ENCODE peak calls at places on chromosomes 2 and 18, in seven cellular contexts. T is GM23338, F is bronchial epithelial cell, W is gastrocnemius medialis, Z is kidney, E is psoas muscle, N is fibroblast of lung. K is an unnamed sample.

GRCh38 chr18:66439670-66440069 is 164.2 kb downstream of the CDH19 start:
- DNase-seq in F (no peak), W (no peak), T (no peak), Z (peak; percentile 59), N (no peak), E (peak; percentile 27), K (no peak)

GRCh38 chr2:67366832-67367412 is 30.2 kb upstream of the ETAA1 start:
- DNase-seq in Z (no peak), T (no peak), N (no peak), E (no peak), W (no peak), F (no peak), K (no peak)

GRCh38 chr2:159891917-159892691 is 94.1 kb upstream of the CD302 start:
- DNase-seq in T (peak; percentile 46), E (no peak), Z (no peak), W (no peak), N (peak; percentile 26), F (peak; percentile 87), K (no peak)

GRCh38 chr2:68074050-68074449 is 11.2 kb upstream of the C1D start:
- DNase-seq in F (no peak), E (no peak), W (no peak), N (no peak), Z (no peak), T (no peak), K (no peak)

GRCh38 chr2:207083361-207084080 is 82.2 kb downstream of the KLF7 start:
- DNase-seq in W (no peak), N (no peak), Z (no peak), E (no peak), T (no peak), F (no peak), K (no peak)

GRCh38 chr2:230900336-230900995 is 24.6 kb downstream of the GPR55 start:
- DNase-seq in T (no peak), N (no peak), F (no peak), Z (no peak), E (no peak), W (no peak), K (no peak)

GRCh38 chr2:109185338-109185737 is 56.3 kb downstream of the SH3RF3 start:
- DNase-seq in F (peak; percentile 33), Z (peak; percentile 39), T (no peak), E (peak; percentile 83), N (peak; percentile 74), W (peak; percentile 92), K (peak; percentile 32)

GRCh38 chr2:74261204-74261864 is 62.9 kb downstream of the MTHFD2 start:
- DNase-seq in Z (no peak), F (peak; percentile 32), E (no peak), T (peak; percentile 86), W (no peak), N (peak; percentile 37), K (peak; percentile 21)

GRCh38 chr2:97676620-97677019 is 7.1 kb downstream of the C2orf92 start:
- DNase-seq in E (no peak), N (no peak), Z (no peak), W (no peak), T (no peak), F (no peak), K (no peak)

GRCh38 chr18:10563886-10564285 is 38.1 kb downstream of the NAPG start:
- DNase-seq in T (no peak), W (peak; percentile 36), Z (peak; percentile 86), N (no peak), E (no peak), F (peak; percentile 39), K (no peak)

GRCh38 chr2:110101280-110101844 is 14.3 kb downstream of the MALL start:
- DNase-seq in E (peak; percentile 96), F (peak; percentile 99), Z (peak; percentile 99), W (peak; percentile 84), T (peak; percentile 14), N (peak; percentile 100), K (peak; percentile 85)

GRCh38 chr2:64342195-64343099 is 111.5 kb upstream of the LGALSL start:
- DNase-seq in T (no peak), W (no peak), F (peak; percentile 58), N (no peak), Z (no peak), E (no peak), K (no peak)

GRCh38 chr2:171134624-171135230 is 26.0 kb downstream of the TLK1 start:
- DNase-seq in Z (no peak), E (no peak), N (no peak), W (no peak), F (no peak), T (no peak), K (no peak)

GRCh38 chr2:54839526-54840255 is 116.2 kb downstream of the EML6 start:
- DNase-seq in N (no peak), F (no peak), E (no peak), T (no peak), W (no peak), Z (no peak), K (no peak)

GRCh38 chr2:240567872-240568677 is at the start of gene RNPEPL1:
- DNase-seq in Z (peak; percentile 85), T (peak; percentile 60), E (peak; percentile 71), W (peak; percentile 19), F (peak; percentile 30), N (peak; percentile 20), K (peak; percentile 28)

GRCh38 chr18:62736077-62736476 is 20.7 kb downstream of the PHLPP1 start:
- DNase-seq in Z (no peak), F (no peak), W (no peak), N (no peak), T (no peak), E (no peak), K (no peak)

GRCh38 chr2:79723830-79724229 is 211.0 kb downstream of the CTNNA2 start:
- DNase-seq in N (peak; percentile 81), W (no peak), E (no peak), Z (no peak), F (peak; percentile 60), T (no peak), K (no peak)

GRCh38 chr2:231018184-231018583 is 19.1 kb upstream of the C2orf72 start:
- DNase-seq in W (no peak), Z (no peak), N (no peak), F (no peak), E (no peak), T (no peak), K (no peak)

GRCh38 chr2:122703676-122704075 is 948.2 kb downstream of the TSN start:
- DNase-seq in T (no peak), W (no peak), Z (no peak), F (no peak), E (no peak), N (no peak), K (no peak)

DNA sequence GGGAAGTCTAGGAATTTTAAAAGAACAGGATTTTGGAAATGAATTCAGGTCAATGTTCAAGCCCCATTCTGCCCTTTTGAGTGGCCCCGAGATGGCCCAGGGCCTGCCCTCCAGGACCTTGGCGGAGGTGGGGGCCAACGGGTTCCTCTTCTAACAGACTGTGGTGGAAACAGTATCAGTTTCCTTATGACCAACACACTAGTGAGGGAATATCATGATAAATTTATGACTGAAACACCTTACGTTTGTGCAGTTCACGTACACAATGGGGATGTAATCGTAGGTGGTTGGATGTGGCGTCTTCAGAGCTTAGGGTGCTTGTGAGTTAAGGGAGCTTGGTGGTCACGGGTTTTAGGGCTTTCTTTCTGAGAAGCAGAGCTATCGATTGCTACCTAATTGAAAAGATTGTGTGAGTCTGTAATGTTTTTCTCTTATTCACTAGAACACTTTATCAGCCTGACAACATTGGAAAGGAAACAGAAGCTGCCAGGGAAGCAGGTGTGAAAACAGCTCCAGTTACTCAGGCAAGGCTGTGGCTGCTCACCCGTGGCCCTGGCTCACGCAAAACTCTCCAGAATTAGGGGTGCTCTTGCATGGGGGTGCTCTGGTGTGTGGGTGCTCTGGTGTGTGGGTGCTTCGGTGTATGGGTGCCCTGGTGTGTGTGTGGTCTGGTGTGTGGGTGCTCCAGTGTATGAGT is 165.3 kb downstream of the SNTG2 start:
- DNase-seq in T (no peak), W (no peak), N (no peak), Z (no peak), E (no peak), F (no peak), K (no peak)
- TF ChIP-seq CTCF in T (no peak), W (no peak), N (no peak), Z (no peak), E (no peak), F (no peak), K (no peak)

GRCh38 chr18:56028514-56028913 is 440.5 kb upstream of the TCF4 start:
- DNase-seq in Z (no peak), T (no peak), W (no peak), N (no peak), F (peak; percentile 75), E (no peak), K (no peak)

GRCh38 chr18:56021136-56021813 is 433.3 kb upstream of the TCF4 start:
- DNase-seq in F (peak; percentile 39), Z (no peak), E (no peak), T (no peak), N (no peak), W (no peak), K (no peak)

GRCh38 chr18:56021814-56022205 is 433.8 kb upstream of the TCF4 start:
- DNase-seq in W (no peak), F (no peak), T (no peak), N (no peak), E (no peak), Z (no peak), K (no peak)

GRCh38 chr18:56030060-56030459 is 442.1 kb upstream of the TCF4 start:
- DNase-seq in F (no peak), E (no peak), W (no peak), Z (no peak), T (no peak), N (no peak), K (no peak)

GRCh38 chr18:56026505-56026904 is 438.5 kb upstream of the TCF4 start:
- DNase-seq in W (no peak), E (no peak), Z (no peak), T (no peak), N (no peak), F (no peak), K (no peak)
- H3K4me3 ChIP-seq in W (no peak overlapping the region), E (no peak overlapping the region), Z (no peak overlapping the region), T (no peak overlapping the region), N (no peak overlapping the region), F (no peak overlapping the region), K (no peak overlapping the region)

GRCh38 chr2:196241175-196241574 is 69.8 kb upstream of the STK17B start:
- DNase-seq in N (no peak), E (no peak), Z (no peak), W (no peak), F (no peak), T (peak; percentile 9), K (no peak)
- TF ChIP-seq CTCF in N (no peak), E (no peak), Z (no peak), W (no peak), F (no peak), T (peak; percentile 11), K (no peak)

DNA sequence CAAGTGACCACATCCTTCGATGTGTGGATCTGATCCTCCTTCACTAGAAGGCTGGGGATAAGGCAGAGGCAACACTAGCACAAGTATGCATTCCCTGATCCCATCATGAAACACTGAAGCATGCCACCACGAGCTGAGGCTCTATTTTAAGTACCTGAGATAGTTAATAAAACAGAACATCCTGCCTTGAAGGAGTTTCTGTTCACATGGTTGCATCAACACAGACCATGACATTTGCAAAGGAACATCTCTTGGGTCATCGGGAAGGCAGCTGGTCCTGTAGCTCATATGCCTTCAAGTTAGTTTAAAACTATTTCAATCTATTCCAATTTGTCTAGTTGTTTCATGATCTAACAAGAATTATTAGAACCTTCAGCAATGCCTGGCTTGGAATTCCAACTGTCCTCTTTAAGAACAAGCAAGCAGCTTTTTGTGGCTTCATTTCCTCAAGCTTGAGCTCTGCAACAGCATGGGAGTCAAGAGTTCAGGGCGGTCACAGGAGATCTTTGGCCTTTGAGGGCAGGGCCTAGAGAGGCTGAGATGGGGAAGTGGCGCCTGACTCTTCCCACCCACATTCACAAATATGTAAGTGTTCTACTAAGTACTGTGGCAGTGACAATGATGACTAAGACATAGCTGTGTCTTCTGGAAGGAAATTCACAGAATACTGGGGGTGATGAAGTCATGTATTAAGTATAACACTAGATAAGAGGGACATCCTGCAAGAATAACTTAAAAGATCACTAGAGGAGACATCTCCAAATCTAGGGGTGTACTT is 15.2 kb downstream of the RND3 start:
- DNase-seq in T (no peak), F (peak; percentile 61), Z (peak; percentile 91), N (peak; percentile 86), W (peak; percentile 54), E (peak; percentile 61), K (peak; percentile 35)
- H3K4me3 ChIP-seq in T (no peak overlapping the region), F (no peak overlapping the region), Z (no peak overlapping the region), N (no peak overlapping the region), W (no peak overlapping the region), E (no peak overlapping the region), K (no peak overlapping the region)

K was measured in uterus.